ENCODE peak calls at places on chromosomes 6 and 20, in seven cellular contexts. R is EL; Q is AG04450; O is NCI-H2029 treated with DMSO at 0.1 percent for 48 hours; J is effector CD4-positive, alpha-beta T cell; D is left lobe of liver; A is NAMALWA. E is an unnamed sample.

GRCh38 chr6:32196682-32197616 is 4.5 kb upstream of the GPSM3 start:
- DNase-seq in J (no peak), R (no peak), Q (no peak), O (no peak), D (no peak), A (no peak), E (no peak)

GRCh38 chr20:39660251-39660650 is 698.1 kb downstream of the DHX35 start:
- DNase-seq in O (no peak), J (no peak), Q (no peak), R (peak; percentile 58), D (no peak), A (no peak), E (no peak)

GRCh38 chr6:128727500-128727899 is 155.4 kb upstream of the LAMA2 start:
- DNase-seq in R (no peak), A (no peak), O (no peak), Q (no peak), D (no peak), J (no peak), E (no peak)

GRCh38 chr20:57902478-57902877 is 192.7 kb upstream of the PMEPA1 start:
- DNase-seq in R (peak; percentile 61), Q (no peak), A (peak; percentile 15), D (no peak), O (no peak), J (no peak), E (peak; percentile 14)

GRCh38 chr6:54980511-54981275 is 134.1 kb downstream of the FAM83B start:
- DNase-seq in D (no peak), A (no peak), O (no peak), R (peak; percentile 81), Q (peak; percentile 58), J (no peak), E (no peak)

GRCh38 chr6:85077098-85077497 is 312.7 kb upstream of the TBX18 start:
- DNase-seq in O (no peak), R (no peak), A (no peak), D (no peak), Q (no peak), J (no peak), E (no peak)

GRCh38 chr20:59664389-59665055 is 60.2 kb downstream of the PHACTR3 start:
- DNase-seq in R (no peak), J (no peak), A (no peak), Q (no peak), O (no peak), D (peak; percentile 27), E (no peak)

GRCh38 chr6:108165714-108166663 is at the start of gene NR2E1:
- DNase-seq in O (no peak), R (peak; percentile 32), D (no peak), Q (no peak), A (no peak), J (no peak), E (no peak)

GRCh38 chr6:6218246-6219085 is 102.0 kb downstream of the F13A1 start:
- DNase-seq in O (no peak), D (no peak), R (peak; percentile 1), A (no peak), Q (no peak), J (no peak), E (no peak)

GRCh38 chr6:51565472-51565871 is 521.9 kb downstream of the PKHD1 start:
- DNase-seq in O (no peak), J (no peak), D (no peak), A (no peak), Q (no peak), R (no peak), E (no peak)

GRCh38 chr20:25280574-25281535 is 33.0 kb downstream of the PYGB start:
- DNase-seq in D (peak; percentile 33), R (no peak), O (no peak), Q (no peak), A (no peak), J (no peak), E (no peak)

GRCh38 chr20:40646321-40647212 is 42.5 kb downstream of the MAFB start:
- DNase-seq in R (no peak), J (no peak), Q (no peak), O (peak; percentile 52), D (no peak), A (no peak), E (no peak)

GRCh38 chr20:1876975-1877603 is 18.1 kb upstream of the SIRPA start:
- DNase-seq in J (no peak), O (no peak), D (no peak), A (peak; percentile 52), Q (no peak), R (peak; percentile 44), E (peak; percentile 9)

GRCh38 chr6:127547215-127547614 is 28.1 kb upstream of the MTCL3 start:
- DNase-seq in O (no peak), A (peak; percentile 31), R (peak; percentile 11), D (no peak), Q (no peak), J (no peak), E (no peak)

GRCh38 chr6:160379464-160379863 is 31.3 kb downstream of the SLC22A3 start:
- DNase-seq in O (no peak), R (peak; percentile 17), D (no peak), A (no peak), Q (no peak), J (no peak), E (no peak)

GRCh38 chr20:4064118-4064962 is 49.0 kb upstream of the RNF24 start:
- DNase-seq in O (peak; percentile 60), J (no peak), D (peak; percentile 75), Q (no peak), A (no peak), R (peak; percentile 93), E (peak; percentile 53)